ENCODE peak calls at places on chromosomes 16 and 17, in five cellular contexts. R, X, A, J and Q are unnamed samples.

GRCh38 chr17:65742433-65743312 is 181.2 kb upstream of the AXIN2 start:
- DNase-seq in R (no peak), X (peak; percentile 1), A (no peak), J (peak; percentile 87), Q (no peak)

GRCh38 chr16:65284583-65284982 is 162.7 kb upstream of the CDH11 start:
- DNase-seq in R (no peak), X (no peak), A (no peak), J (peak; percentile 18), Q (no peak)

GRCh38 chr16:57609541-57610401 is 18.7 kb upstream of the ADGRG1 start:
- DNase-seq in R (no peak), X (no peak), A (peak; percentile 79), J (peak; percentile 54), Q (peak; percentile 15)

GRCh38 chr16:2968738-2969544 is at the start of gene PAQR4:
- DNase-seq in R (peak; percentile 93), X (no peak), A (peak; percentile 92), J (peak; percentile 81), Q (peak; percentile 73)

GRCh38 chr17:48542956-48543853 is 1.7 kb downstream of the HOXB2 start:
- DNase-seq in R (peak; percentile 84), X (no peak), A (no peak), J (peak; percentile 67), Q (no peak)

GRCh38 chr16:70544548-70544947 is 20.9 kb downstream of the SF3B3 start:
- DNase-seq in R (no peak), X (no peak), A (no peak), J (no peak), Q (no peak)

GRCh38 chr16:75486666-75487313 is 8.5 kb downstream of the CHST6 start:
- DNase-seq in R (no peak), X (no peak), A (no peak), J (no peak), Q (no peak)

GRCh38 chr16:81568749-81569087 is 124.1 kb downstream of the CMIP start:
- DNase-seq in R (no peak), X (no peak), A (no peak), J (no peak), Q (no peak)

GRCh38 chr17:65750678-65751077 is 189.2 kb upstream of the AXIN2 start:
- DNase-seq in R (peak; percentile 78), X (no peak), A (peak; percentile 87), J (peak; percentile 89), Q (peak; percentile 68)

GRCh38 chr17:72665841-72666518 is 426.5 kb downstream of the SLC39A11 start:
- DNase-seq in R (no peak), X (no peak), A (no peak), J (peak; percentile 44), Q (no peak)

GRCh38 chr17:48577946-48578615 is at the start of gene HOXB4:
- DNase-seq in R (peak; percentile 81), X (no peak), A (peak; percentile 59), J (peak; percentile 88), Q (peak; percentile 91)

GRCh38 chr17:27296427-27296979 is 2.6 kb downstream of the WSB1 start:
- DNase-seq in R (no peak), X (no peak), A (no peak), J (peak; percentile 85), Q (no peak)

GRCh38 chr17:8586766-8587165 is 43.8 kb downstream of the MYH10 start:
- DNase-seq in R (no peak), X (no peak), A (no peak), J (no peak), Q (no peak)

GRCh38 chr16:3158014-3158497 is 23.2 kb downstream of the ZNF213 start:
- DNase-seq in R (no peak), X (no peak), A (no peak), J (no peak), Q (no peak)

GRCh38 chr16:63720848-63721247 is 1401.0 kb downstream of the CDH11 start:
- DNase-seq in R (no peak), X (no peak), A (no peak), J (no peak), Q (no peak)
- TF ChIP-seq CTCF in R (no peak), X (peak; percentile 53), A (no peak), J (no peak), Q (no peak)

GRCh38 chr16:74304164-74304834 is 7.7 kb downstream of the PSMD7 start:
- DNase-seq in R (no peak), X (no peak), A (no peak), J (no peak), Q (no peak)

GRCh38 chr16:74304835-74305176 is 8.2 kb downstream of the PSMD7 start:
- DNase-seq in R (no peak), X (no peak), A (no peak), J (no peak), Q (no peak)

GRCh38 chr16:74305286-74305685 is 8.7 kb downstream of the PSMD7 start:
- DNase-seq in R (no peak), X (no peak), A (no peak), J (no peak), Q (no peak)

GRCh38 chr16:74307383-74307782 is 10.8 kb downstream of the PSMD7 start:
- DNase-seq in R (no peak), X (no peak), A (no peak), J (no peak), Q (no peak)

GRCh38 chr16:74305978-74306784 is 9.6 kb downstream of the PSMD7 start:
- DNase-seq in R (no peak), X (no peak), A (no peak), J (no peak), Q (no peak)
- TF ChIP-seq POLR2A in R (no peak), X (peak; percentile 23), A (no peak), J (no peak), Q (no peak)

GRCh38 chr17:41481051-41481450 is at the start of gene KRT35:
- DNase-seq in R (no peak), X (no peak), A (no peak), J (no peak), Q (no peak)
- TF ChIP-seq CTCF in R (no peak), X (no peak), A (no peak), J (no peak), Q (no peak)

DNA sequence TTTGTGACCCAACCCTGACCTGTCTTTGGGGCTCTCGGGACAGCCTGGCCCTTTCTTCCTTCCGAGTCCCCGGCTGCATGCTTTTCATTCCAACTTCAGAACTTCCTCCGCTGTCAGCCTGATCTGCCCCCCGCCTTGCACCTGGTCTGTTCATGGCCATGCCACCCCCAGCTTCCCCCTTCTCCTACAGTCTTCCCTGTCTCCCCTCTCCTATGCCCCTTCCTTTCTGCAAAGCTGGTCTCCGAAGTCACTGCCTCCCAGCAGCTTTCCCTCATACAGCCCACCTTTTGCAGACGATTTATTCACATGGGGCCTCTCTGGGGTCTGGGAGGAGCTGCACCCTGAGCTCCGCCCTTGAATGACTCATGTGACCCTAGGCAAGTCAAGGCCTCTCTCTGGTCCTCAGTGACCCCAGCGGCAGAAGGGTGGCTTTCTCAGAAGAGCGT is 47.1 kb upstream of the SDK2 start:
- DNase-seq in R (no peak), X (no peak), A (no peak), J (no peak), Q (no peak)
- TF ChIP-seq POLR2A in R (no peak), X (no peak), A (no peak), J (no peak), Q (no peak)

GRCh38 chr16:50408001-50408400 is 39.2 kb upstream of the BRD7 start:
- DNase-seq in R (no peak), X (no peak), A (no peak), J (no peak), Q (peak; percentile 53)
- TF ChIP-seq CTCF in R (no peak), X (no peak), A (no peak), J (no peak), Q (no peak)

DNA sequence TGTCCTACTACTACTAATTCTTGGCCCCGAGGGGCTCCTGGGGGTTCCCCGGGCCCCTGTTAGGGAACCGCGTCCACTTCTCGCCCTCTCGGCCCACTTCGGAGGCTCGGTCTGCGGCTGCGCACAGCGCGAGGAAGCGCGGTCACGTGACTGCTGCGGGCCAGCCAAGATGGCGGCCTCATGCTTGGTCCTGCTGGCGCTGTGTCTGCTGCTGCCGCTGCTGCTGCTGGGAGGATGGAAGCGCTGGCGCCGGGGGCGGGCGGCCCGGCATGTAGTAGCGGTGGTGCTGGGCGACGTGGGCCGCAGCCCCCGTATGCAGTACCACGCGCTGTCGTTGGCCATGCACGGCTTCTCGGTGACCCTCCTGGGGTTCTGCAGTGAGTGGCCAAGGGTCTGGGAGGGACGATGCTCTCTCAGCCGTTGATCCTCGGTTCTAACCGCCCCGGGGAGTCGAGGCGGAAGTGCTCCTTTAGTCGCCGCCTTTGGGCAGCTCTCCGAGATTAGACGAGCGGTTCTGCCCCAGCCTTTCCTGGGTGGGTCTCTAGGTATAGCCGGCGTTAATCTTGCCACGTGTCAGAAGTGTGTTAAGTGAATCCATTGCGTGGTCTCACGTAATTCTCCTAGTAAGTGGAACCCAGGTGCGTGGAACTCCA is at the start of gene ALG1:
- DNase-seq in R (peak; percentile 92), X (no peak), A (peak; percentile 91), J (peak; percentile 82), Q (peak; percentile 84)
- TF ChIP-seq POLR2A in R (peak; percentile 68), X (peak; percentile 95), A (no peak), J (peak; percentile 83), Q (no peak)

GRCh38 chr17:57885148-57885915 is 35.5 kb upstream of the MRPS23 start:
- DNase-seq in R (no peak), X (no peak), A (no peak), J (no peak), Q (no peak)
- TF ChIP-seq CTCF in R (no peak), X (no peak), A (no peak), J (no peak), Q (no peak)